ENCODE peak calls at places on chromosomes 13 and 19, in six cellular contexts. U, I, O, R, S and G are unnamed samples.

GRCh38 chr19:3403489-3404323 is 37.3 kb downstream of the NFIC start:
- DNase-seq in U (peak), I (peak), O (no peak), R (peak), S (peak), G (no peak)

GRCh38 chr13:29925457-29925856 is 75.0 kb upstream of the UBL3 start:
- DNase-seq in U (peak), I (peak), O (no peak), R (peak), S (peak), G (no peak)

GRCh38 chr13:108980237-108980636 is 350.8 kb downstream of the MYO16 start:
- DNase-seq in U (no peak), I (no peak), O (no peak), R (no peak), S (no peak), G (no peak)

GRCh38 chr19:41621654-41622053 is 5.2 kb downstream of the CEACAM4 start:
- DNase-seq in U (no peak), I (no peak), O (no peak), R (no peak), S (no peak), G (no peak)

GRCh38 chr13:46113596-46113995 is 8.8 kb upstream of the CPB2 start:
- DNase-seq in U (peak), I (no peak), O (no peak), R (no peak), S (no peak), G (no peak)

GRCh38 chr19:17289489-17289888 is 7.8 kb downstream of the ANKLE1 start:
- DNase-seq in U (no peak), I (peak), O (peak), R (peak), S (no peak), G (peak)

GRCh38 chr13:31807090-31807541 is 67.8 kb downstream of the RXFP2 start:
- DNase-seq in U (peak), I (no peak), O (no peak), R (peak), S (no peak), G (no peak)

GRCh38 chr13:52414963-52415362 is 9.0 kb upstream of the THSD1 start:
- DNase-seq in U (peak), I (no peak), O (no peak), R (peak), S (no peak), G (no peak)

GRCh38 chr19:50803633-50804419 is 13.6 kb downstream of the ACP4 start:
- DNase-seq in U (no peak), I (no peak), O (no peak), R (no peak), S (no peak), G (no peak)

GRCh38 chr13:94534171-94534570 is 54.7 kb upstream of the DCT start:
- DNase-seq in U (no peak), I (no peak), O (no peak), R (no peak), S (no peak), G (no peak)

GRCh38 chr19:10769533-10770491 is 51.9 kb downstream of the DNM2 start:
- DNase-seq in U (peak), I (peak), O (no peak), R (peak), S (peak), G (no peak)

GRCh38 chr19:615619-616018 is 17.7 kb downstream of the POLRMT start:
- DNase-seq in U (no peak), I (no peak), O (no peak), R (no peak), S (no peak), G (no peak)

GRCh38 chr13:20703785-20704458 is 423 bp downstream of the IL17D start:
- DNase-seq in U (peak), I (peak), O (peak), R (peak), S (peak), G (peak)
- TF ChIP-seq CTCF in U (peak), I (peak), O (peak), R (peak), S (peak), G (no peak)

GRCh38 chr13:65881561-65882155 is 1348.5 kb downstream of the PCDH9 start:
- DNase-seq in U (no peak), I (no peak), O (no peak), R (no peak), S (no peak), G (no peak)

DNA sequence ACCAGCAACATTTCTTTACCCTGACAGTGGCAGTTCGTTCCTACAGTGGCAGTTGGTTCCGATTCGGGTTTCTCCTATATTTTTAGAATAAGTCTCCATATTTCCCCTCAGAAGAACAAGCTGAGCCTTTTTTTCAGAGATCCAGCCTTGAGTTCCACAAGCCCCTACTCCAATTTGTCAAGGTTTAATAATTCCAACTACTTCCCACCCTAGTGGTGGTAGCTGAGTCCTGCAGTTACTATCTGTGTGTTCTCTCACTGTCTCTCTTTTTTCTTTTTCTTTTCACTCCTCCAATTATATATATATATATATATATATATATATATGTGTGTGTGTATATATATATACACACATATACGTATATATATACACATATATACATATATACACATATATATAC is 1347.3 kb downstream of the PCDH9 start:
- DNase-seq in U (no peak), I (no peak), O (no peak), R (no peak), S (no peak), G (no peak)
- TF ChIP-seq CTCF in U (no peak), I (no peak), O (peak), R (no peak), S (no peak), G (no peak)

DNA sequence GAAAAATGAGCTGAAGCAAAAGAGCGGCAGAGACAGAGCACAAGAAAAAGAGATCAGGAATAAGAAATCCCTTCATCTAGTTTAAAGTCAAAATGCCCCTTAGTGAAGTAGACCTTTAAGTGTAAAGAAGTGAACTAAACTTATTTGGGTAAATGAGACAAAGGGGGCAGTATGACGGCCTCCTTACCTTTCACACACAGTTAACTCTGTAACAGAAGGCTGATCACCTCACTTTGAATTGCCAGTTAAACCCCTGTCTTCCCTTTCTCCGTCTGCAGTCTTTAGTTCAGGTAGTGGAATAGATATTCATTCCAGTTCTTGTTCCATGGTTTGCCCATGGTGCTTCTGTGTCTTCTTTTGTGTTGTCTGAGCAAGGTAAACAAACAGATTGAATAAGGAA is 1029.8 kb downstream of the DIAPH3 start:
- DNase-seq in U (no peak), I (no peak), O (no peak), R (no peak), S (no peak), G (no peak)
- TF ChIP-seq CTCF in U (no peak), I (no peak), O (no peak), R (no peak), S (no peak), G (no peak)

GRCh38 chr19:32677657-32678056 is 2.0 kb downstream of the RGS9BP start:
- DNase-seq in U (no peak), I (peak), O (no peak), R (no peak), S (no peak), G (no peak)
- TF ChIP-seq CTCF in U (no peak), I (no peak), O (peak), R (no peak), S (no peak), G (no peak)

DNA sequence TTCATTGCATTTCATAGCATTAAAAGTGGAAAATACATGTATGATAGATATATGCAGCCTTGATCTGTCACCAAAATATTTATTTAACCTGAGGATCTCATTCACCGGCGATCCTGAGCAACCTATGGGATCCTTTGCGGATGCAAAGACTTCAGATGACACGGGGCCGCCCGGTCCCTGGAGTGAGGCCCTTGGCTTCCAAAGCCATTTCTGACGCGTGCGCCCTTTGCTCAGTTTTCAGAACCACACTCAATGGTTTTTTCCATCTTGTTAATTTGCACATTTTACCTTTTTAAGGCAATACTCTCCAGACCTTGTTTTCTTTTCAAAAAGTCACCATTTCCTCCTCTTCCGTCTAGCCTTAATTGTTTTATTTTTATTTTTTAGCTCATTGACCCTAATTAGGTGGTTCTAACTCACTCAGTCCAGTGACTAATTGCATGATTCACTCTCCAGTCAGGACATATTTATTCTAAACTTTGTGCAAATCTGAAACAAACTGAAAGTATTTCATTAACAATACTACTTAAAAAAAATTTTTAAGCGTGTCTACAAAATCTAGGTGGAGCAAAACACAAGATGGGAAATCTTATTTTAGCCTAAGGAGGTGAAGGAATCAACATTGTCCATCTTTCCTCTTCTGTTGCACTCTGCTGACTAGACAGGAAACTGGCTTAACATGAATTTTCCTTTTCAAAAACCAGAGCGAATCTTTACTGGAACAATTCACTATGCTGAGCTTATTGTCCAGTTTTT is 47.9 kb downstream of the COL4A1 start:
- DNase-seq in U (peak), I (no peak), O (no peak), R (no peak), S (peak), G (no peak)
- TF ChIP-seq CTCF in U (no peak), I (no peak), O (no peak), R (no peak), S (no peak), G (no peak)

DNA sequence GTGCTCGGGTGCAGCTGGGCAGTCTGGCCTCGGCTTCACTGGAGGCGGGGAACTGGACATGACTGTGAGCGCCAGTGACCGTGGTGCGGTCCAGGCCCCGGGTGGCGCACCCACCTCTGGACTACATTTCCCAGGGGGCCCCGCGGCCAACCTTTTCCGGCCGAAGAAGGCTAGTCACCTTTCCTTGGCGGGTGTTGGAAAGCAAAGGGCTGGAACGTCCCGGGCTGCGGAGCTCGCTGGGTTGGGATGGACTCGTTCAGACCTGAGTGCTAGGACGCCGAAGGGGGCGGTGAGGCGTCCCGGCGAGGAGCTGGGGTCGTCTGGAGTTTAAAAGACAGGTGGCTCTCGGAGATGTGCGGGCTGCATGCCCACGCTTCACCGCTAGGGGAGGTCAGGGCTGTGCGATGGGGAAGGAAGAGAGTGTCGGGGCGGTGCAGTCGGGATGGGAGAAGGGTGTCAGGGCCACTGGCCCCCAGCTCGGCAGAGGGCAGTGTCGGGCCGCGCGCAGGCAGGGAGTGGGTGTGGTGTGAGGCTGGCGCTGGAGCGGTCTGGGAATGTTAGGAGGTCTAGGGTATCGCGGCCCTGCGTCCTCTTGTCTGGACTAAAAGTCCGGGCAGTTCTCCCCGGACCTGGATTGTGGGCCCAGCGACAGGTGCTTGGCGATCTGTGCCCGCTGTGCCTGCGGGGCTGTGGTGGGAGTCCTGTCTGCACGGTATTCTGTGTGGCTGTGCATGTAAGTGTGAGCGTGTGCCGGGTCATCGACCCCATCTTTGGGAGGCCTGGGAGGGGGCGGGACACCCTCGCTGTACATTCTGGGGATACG is 57.1 kb downstream of the ZNF568 start:
- DNase-seq in U (no peak), I (peak), O (no peak), R (peak), S (peak), G (peak)
- TF ChIP-seq CTCF in U (no peak), I (peak), O (no peak), R (peak), S (peak), G (peak)